ENCODE peak calls at places on chromosomes 6 and 20, in eight cellular contexts. Z is renal cortical epithelial cell; M is sciatic nerve; Y is KG1; H is neural crest cell; L is BJ; U is ELF-1; O is effector memory CD4-positive, alpha-beta T cell. Q is an unnamed sample.

GRCh38 chr6:30006170-30007131 is 54.6 kb upstream of the POLR1H start:
- DNase-seq in O (no peak), L (no peak), Y (no peak), M (peak), H (no peak), Z (no peak), U (peak), Q (peak)

GRCh38 chr20:33684533-33685327 is 1.5 kb downstream of the E2F1 start:
- DNase-seq in U (peak), Y (no peak), H (no peak), O (no peak), M (no peak), Z (no peak), L (no peak), Q (no peak)

GRCh38 chr20:8132632-8133587 is 844 bp downstream of the PLCB1 start:
- DNase-seq in L (no peak), Z (no peak), M (peak), Y (no peak), H (no peak), U (peak), O (peak), Q (peak)

GRCh38 chr6:43910149-43910637 is 140.2 kb downstream of the VEGFA start:
- DNase-seq in Z (no peak), L (no peak), H (no peak), O (no peak), Y (no peak), M (no peak), U (no peak), Q (no peak)

GRCh38 chr6:50305660-50306059 is 255.9 kb upstream of the DEFB112 start:
- DNase-seq in L (no peak), M (no peak), Y (no peak), U (no peak), H (no peak), Z (peak), O (no peak), Q (no peak)

GRCh38 chr6:138593100-138593877 is 94.0 kb upstream of the NHSL1 start:
- DNase-seq in Y (no peak), U (no peak), H (no peak), Z (peak), L (peak), O (no peak), M (peak), Q (peak)

GRCh38 chr6:170035896-170036295 is 255.0 kb downstream of the DLL1 start:
- DNase-seq in O (no peak), Y (no peak), M (peak), L (no peak), U (peak), H (no peak), Z (no peak), Q (no peak)

GRCh38 chr20:49658508-49658907 is 55.2 kb downstream of the B4GALT5 start:
- DNase-seq in Y (no peak), H (no peak), L (no peak), M (no peak), O (no peak), Z (no peak), U (peak), Q (no peak)

GRCh38 chr6:166173292-166173951 is 5.8 kb upstream of the TBXT start:
- DNase-seq in U (peak), Y (no peak), O (no peak), Z (peak), L (no peak), M (no peak), H (no peak), Q (no peak)

GRCh38 chr20:39081255-39081654 is 119.1 kb downstream of the DHX35 start:
- DNase-seq in U (peak), M (peak), Y (peak), H (peak), O (peak), L (peak), Z (peak), Q (peak)

GRCh38 chr20:14861028-14861699 is 523.8 kb upstream of the FLRT3 start:
- DNase-seq in O (no peak), L (no peak), U (peak), Y (no peak), Z (no peak), M (no peak), H (no peak), Q (no peak)

GRCh38 chr6:63764318-63764916 is 128.8 kb downstream of the PHF3 start:
- DNase-seq in H (no peak), O (no peak), M (no peak), Z (peak), U (no peak), Y (peak), L (no peak), Q (no peak)

GRCh38 chr6:96934087-96934486 is 9.6 kb downstream of the KLHL32 start:
- DNase-seq in O (no peak), L (no peak), Z (no peak), U (no peak), M (no peak), Y (no peak), H (no peak), Q (no peak)

GRCh38 chr6:154993026-154993425 is 2.1 kb upstream of the TIAM2 start:
- DNase-seq in M (no peak), Z (peak), L (no peak), H (no peak), Y (no peak), O (no peak), U (no peak), Q (peak)

GRCh38 chr6:90790696-90791095 is 203.8 kb upstream of the MAP3K7 start:
- DNase-seq in H (no peak), Y (no peak), U (no peak), Z (no peak), O (no peak), M (no peak), L (peak), Q (peak)

GRCh38 chr20:4091332-4092135 is 76.2 kb upstream of the RNF24 start:
- DNase-seq in O (no peak), L (no peak), Y (peak), H (peak), Z (no peak), M (no peak), U (peak), Q (peak)

GRCh38 chr6:27260339-27260738 is 12.8 kb downstream of the PRSS16 start:
- DNase-seq in Z (no peak), M (no peak), L (no peak), H (no peak), U (peak), O (no peak), Y (no peak), Q (no peak)

GRCh38 chr6:143325379-143326140 is 124.9 kb downstream of the ADAT2 start:
- DNase-seq in U (no peak), Y (no peak), O (no peak), H (no peak), Z (peak), M (no peak), L (no peak), Q (peak)

GRCh38 chr6:82738773-82739172 is 326.9 kb downstream of the UBE3D start:
- DNase-seq in M (no peak), O (no peak), U (no peak), Y (no peak), H (no peak), Z (no peak), L (no peak), Q (no peak)

GRCh38 chr6:139549561-139550070 is 175.2 kb upstream of the CITED2 start:
- DNase-seq in H (no peak), O (no peak), M (no peak), Z (peak), U (no peak), L (no peak), Y (no peak), Q (no peak)

GRCh38 chr6:107712523-107713213 is 111.4 kb downstream of the SCML4 start:
- DNase-seq in U (peak), O (no peak), Y (no peak), H (no peak), L (no peak), M (no peak), Z (peak), Q (peak)

GRCh38 chr6:136783495-136784270 is 8.6 kb downstream of the MAP3K5 start:
- DNase-seq in U (no peak), H (no peak), L (no peak), O (no peak), Z (no peak), M (no peak), Y (peak), Q (no peak)

GRCh38 chr6:11009353-11009752 is 34.8 kb downstream of the ELOVL2 start:
- DNase-seq in O (no peak), M (no peak), L (no peak), Z (peak), Y (no peak), U (peak), H (no peak), Q (peak)

GRCh38 chr20:32278199-32278643 is 770 bp downstream of the KIF3B start:
- DNase-seq in M (no peak), U (no peak), O (no peak), H (no peak), Z (no peak), Y (no peak), L (no peak), Q (peak)

GRCh38 chr20:51540585-51540984 is 1.9 kb downstream of the NFATC2 start:
- DNase-seq in H (no peak), M (no peak), U (no peak), Z (no peak), Y (no peak), O (no peak), L (no peak), Q (no peak)

GRCh38 chr6:151885234-151885633 is 77.8 kb downstream of the ESR1 start:
- DNase-seq in M (no peak), U (no peak), O (no peak), L (no peak), Y (no peak), H (no peak), Z (no peak), Q (no peak)

GRCh38 chr6:72832271-72832670 is 210.4 kb downstream of the KCNQ5 start:
- DNase-seq in L (no peak), Z (peak), H (no peak), U (no peak), O (no peak), M (no peak), Y (no peak), Q (peak)

GRCh38 chr20:62066339-62066982 is 780 bp upstream of the TAF4 start:
- DNase-seq in Z (peak), U (peak), M (peak), L (no peak), Y (peak), O (peak), H (peak), Q (no peak)

GRCh38 chr20:17644451-17644850 is 37.6 kb downstream of the RRBP1 start:
- DNase-seq in M (no peak), H (no peak), Y (no peak), U (no peak), L (no peak), Z (no peak), O (no peak), Q (no peak)

GRCh38 chr20:49887828-49888340 is 27.4 kb downstream of the SPATA2 start:
- DNase-seq in Z (no peak), L (no peak), O (no peak), M (peak), H (no peak), Y (no peak), U (no peak), Q (no peak)

GRCh38 chr6:14758421-14759043 is 487.3 kb upstream of the JARID2 start:
- DNase-seq in L (no peak), Y (no peak), H (no peak), O (no peak), Z (peak), U (no peak), M (no peak), Q (no peak)